ENCODE peak calls at places on chromosomes 13 and 19, in six cellular contexts. K is HL-60, H is cardiac muscle cell, X is lung, T is heart right ventricle, R is testis. Y is an unnamed sample.

GRCh38 chr13:40401911-40402776 is 264.3 kb downstream of the FOXO1 start:
- DNase-seq in T (peak; percentile 95), X (peak; percentile 94), K (peak; percentile 99), R (peak; percentile 93), H (no peak), Y (peak; percentile 98)

GRCh38 chr13:76019421-76020044 is 383.4 kb downstream of the LMO7 start:
- DNase-seq in X (no peak), T (peak; percentile 4), R (peak; percentile 45), H (peak; percentile 15), K (no peak), Y (no peak)

GRCh38 chr13:105139380-105140285 is 1395.8 kb downstream of the EFNB2 start:
- DNase-seq in T (peak; percentile 19), K (peak; percentile 95), R (peak; percentile 29), H (peak; percentile 13), X (peak; percentile 40), Y (peak; percentile 37)

GRCh38 chr19:35347171-35347929 is at the start of gene FFAR1:
- DNase-seq in X (peak; percentile 46), H (no peak), T (no peak), R (no peak), K (peak; percentile 86), Y (no peak)

GRCh38 chr13:28059214-28059613 is 41.2 kb downstream of the FLT3 start:
- DNase-seq in R (peak; percentile 70), K (peak; percentile 73), H (peak; percentile 67), X (no peak), T (peak; percentile 8), Y (no peak)

GRCh38 chr13:31199849-31200635 is at the start of gene B3GLCT:
- DNase-seq in X (peak; percentile 79), H (peak; percentile 87), T (peak; percentile 65), R (peak; percentile 81), K (peak; percentile 78), Y (peak; percentile 88)

GRCh38 chr19:39246951-39247669 is 1.5 kb downstream of the IFNL4 start:
- DNase-seq in R (peak; percentile 80), H (no peak), X (no peak), T (peak; percentile 16), K (no peak), Y (peak; percentile 42)

GRCh38 chr13:30618186-30618937 is 642 bp downstream of the USPL1 start:
- DNase-seq in K (no peak), T (peak; percentile 16), X (no peak), H (peak; percentile 14), R (peak; percentile 26), Y (no peak)

GRCh38 chr19:43416951-43417623 is 2.4 kb downstream of the TEX101 start:
- DNase-seq in X (no peak), R (no peak), K (no peak), H (no peak), T (no peak), Y (no peak)

GRCh38 chr19:45825263-45825605 is 10.1 kb upstream of the RSPH6A start:
- DNase-seq in K (no peak), R (no peak), T (no peak), X (no peak), H (no peak), Y (no peak)

GRCh38 chr19:30136591-30136990 is 194.6 kb downstream of the URI1 start:
- DNase-seq in H (no peak), X (no peak), K (no peak), R (no peak), T (no peak), Y (no peak)

GRCh38 chr13:50214514-50214913 is 199.3 kb downstream of the KCNRG start:
- DNase-seq in R (no peak), T (no peak), H (no peak), K (no peak), X (no peak), Y (no peak)

GRCh38 chr19:32580901-32581703 is at the start of gene PDCD5:
- DNase-seq in R (peak; percentile 97), X (peak; percentile 96), H (peak; percentile 97), K (peak; percentile 95), T (peak; percentile 96), Y (peak; percentile 98)

GRCh38 chr13:25980255-25980654 is 71.6 kb downstream of the SHISA2 start:
- DNase-seq in X (no peak), H (peak; percentile 50), T (no peak), R (no peak), K (no peak), Y (no peak)

GRCh38 chr13:95745289-95745688 is 68.3 kb downstream of the DNAJC3 start:
- DNase-seq in R (no peak), T (no peak), K (no peak), H (peak; percentile 10), X (no peak), Y (peak; percentile 21)

GRCh38 chr13:89465366-89465765 is 1794.2 kb downstream of the SLITRK5 start:
- DNase-seq in T (no peak), R (no peak), X (no peak), K (no peak), H (no peak), Y (no peak)

GRCh38 chr19:49861541-49862410 is 5.6 kb downstream of the PNKP start:
- DNase-seq in X (no peak), R (peak; percentile 58), K (no peak), T (peak; percentile 4), H (no peak), Y (peak; percentile 56)

GRCh38 chr13:48775804-48776203 is 122.1 kb downstream of the CYSLTR2 start:
- DNase-seq in H (no peak), T (no peak), K (no peak), X (no peak), R (no peak), Y (no peak)

GRCh38 chr19:17021328-17021727 is 5.3 kb downstream of the CPAMD8 start:
- DNase-seq in H (no peak), R (no peak), T (no peak), K (no peak), X (no peak), Y (no peak)

GRCh38 chr13:46168341-46168740 is 13.6 kb downstream of the LCP1 start:
- DNase-seq in R (peak; percentile 77), H (no peak), K (peak; percentile 91), X (no peak), T (no peak), Y (no peak)

GRCh38 chr19:3683866-3684816 is 16.1 kb downstream of the PIP5K1C start:
- DNase-seq in K (no peak), T (no peak), X (no peak), R (no peak), H (no peak), Y (no peak)

GRCh38 chr19:7975037-7975436 is 30.4 kb downstream of the ELAVL1 start:
- DNase-seq in R (no peak), K (no peak), T (peak; percentile 28), X (no peak), H (no peak), Y (peak; percentile 70)

GRCh38 chr19:28999733-29000433 is 213.1 kb downstream of the UQCRFS1 start:
- DNase-seq in X (no peak), R (no peak), K (no peak), H (no peak), T (no peak), Y (no peak)

GRCh38 chr13:99120751-99121150 is 79.9 kb upstream of the UBAC2 start:
- DNase-seq in R (no peak), H (no peak), K (no peak), T (no peak), X (no peak), Y (no peak)

GRCh38 chr19:43809762-43810696 is 7.8 kb upstream of the LYPD5 start:
- DNase-seq in K (peak; percentile 50), R (no peak), H (peak; percentile 61), T (no peak), X (no peak), Y (no peak)

GRCh38 chr19:40348961-40349507 is 539 bp downstream of the PLD3 start:
- DNase-seq in R (no peak), T (peak; percentile 18), K (no peak), X (no peak), H (no peak), Y (no peak)

GRCh38 chr19:13401388-13401787 is 104.9 kb downstream of the CACNA1A start:
- DNase-seq in X (no peak), K (no peak), H (no peak), R (no peak), T (no peak), Y (no peak)

GRCh38 chr19:38838208-38838985 is 6.8 kb upstream of the ECH1 start:
- DNase-seq in R (no peak), K (no peak), T (no peak), H (no peak), X (no peak), Y (peak; percentile 52)

GRCh38 chr13:91193358-91193757 is 154.1 kb upstream of the MIR17HG start:
- DNase-seq in H (no peak), X (no peak), R (no peak), K (no peak), T (no peak), Y (no peak)

GRCh38 chr13:47298506-47298905 is 401.7 kb upstream of the HTR2A start:
- DNase-seq in T (no peak), H (no peak), X (no peak), R (no peak), K (no peak), Y (no peak)

GRCh38 chr19:10112895-10113591 is 1.6 kb downstream of the P2RY11 start:
- DNase-seq in K (peak; percentile 81), R (peak; percentile 41), T (no peak), H (peak; percentile 24), X (no peak), Y (peak; percentile 77)

GRCh38 chr13:80161896-80162295 is 179.0 kb downstream of the SPRY2 start:
- DNase-seq in X (no peak), K (no peak), R (no peak), T (no peak), H (no peak), Y (no peak)
- H3K4me3 ChIP-seq in X (no peak overlapping the region), K (no peak overlapping the region), R (no peak overlapping the region), T (no peak overlapping the region), H (no peak overlapping the region), Y (no peak overlapping the region)

GRCh38 chr19:33704271-33704670 is 82.5 kb downstream of the CHST8 start:
- DNase-seq in H (no peak), K (no peak), X (no peak), R (no peak), T (no peak), Y (no peak)
- H3K4me3 ChIP-seq in H (no peak overlapping the region), K (no peak overlapping the region), X (no peak overlapping the region), R (no peak overlapping the region), T (no peak overlapping the region), Y (no peak overlapping the region)

GRCh38 chr19:2331601-2332246 is 3.2 kb downstream of the SPPL2B start:
- DNase-seq in T (no peak), H (no peak), X (no peak), K (no peak), R (no peak), Y (no peak)
- H3K4me3 ChIP-seq in T (no peak overlapping the region), H (no peak overlapping the region), X (no peak overlapping the region), K (no peak overlapping the region), R (no peak overlapping the region), Y (peak overlapping the region; percentile 93)

DNA sequence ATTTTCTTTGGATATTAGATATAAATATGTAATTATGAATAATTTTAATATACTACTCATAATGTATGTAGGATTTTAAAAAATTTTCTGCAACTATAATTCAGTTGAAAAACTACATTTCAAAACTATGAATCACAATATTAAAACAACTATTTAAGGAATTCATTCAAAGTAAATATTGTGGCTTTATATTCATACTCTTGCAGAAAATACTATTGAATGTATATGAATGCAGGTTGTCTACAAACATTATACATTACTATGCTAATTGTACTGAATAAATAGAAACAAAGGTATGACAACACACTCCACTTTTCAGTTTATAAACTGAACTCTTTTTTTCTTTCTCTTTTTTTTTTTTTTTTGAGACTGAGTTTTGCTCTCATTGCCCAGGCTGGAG is 14.2 kb downstream of the ZNF91 start:
- DNase-seq in K (no peak), T (no peak), H (no peak), X (no peak), R (no peak), Y (no peak)
- H3K4me3 ChIP-seq in K (no peak overlapping the region), T (no peak overlapping the region), H (no peak overlapping the region), X (no peak overlapping the region), R (no peak overlapping the region), Y (no peak overlapping the region)